ENCODE peak calls at places on chromosomes 2 and 18, in four cellular contexts. Q is RWPE1, S is WTC11, W is endothelial cell. H is an unnamed sample.
A peak's percentile ranks its signal among the peaks of the same experiment; 100 is the strongest.

GRCh38 chr2:59969161-59969560 is 584.3 kb downstream of the BCL11A start:
- DNase-seq in Q (no peak), S (no peak), W (no peak), H (no peak)

GRCh38 chr2:9558948-9559381 is 3.3 kb upstream of the ADAM17 start:
- DNase-seq in Q (peak; percentile 64), S (no peak), W (no peak), H (peak; percentile 22)

GRCh38 chr2:240588669-240589068 is 2.1 kb downstream of the CAPN10 start:
- DNase-seq in Q (no peak), S (no peak), W (no peak), H (no peak)

GRCh38 chr2:175030380-175031271 is 25.4 kb upstream of the CHN1 start:
- DNase-seq in Q (peak; percentile 24), S (peak; percentile 61), W (peak; percentile 57), H (peak; percentile 56)

GRCh38 chr2:232139786-232140562 is 178.5 kb downstream of the DIS3L2 start:
- DNase-seq in Q (no peak), S (no peak), W (no peak), H (no peak)

GRCh38 chr2:43611987-43612894 is 16.4 kb upstream of the THADA start:
- DNase-seq in Q (peak; percentile 65), S (peak; percentile 78), W (peak; percentile 76), H (peak; percentile 85)

GRCh38 chr2:162817921-162818320 is 20.6 kb downstream of the KCNH7 start:
- DNase-seq in Q (no peak), S (no peak), W (no peak), H (no peak)

GRCh38 chr18:44896817-44897216 is 216.1 kb downstream of the SETBP1 start:
- DNase-seq in Q (no peak), S (no peak), W (no peak), H (no peak)

GRCh38 chr18:79577451-79578395 is 101.9 kb upstream of the CTDP1 start:
- DNase-seq in Q (no peak), S (no peak), W (no peak), H (peak; percentile 51)

GRCh38 chr18:68734311-68734710 is 19.4 kb upstream of the TMX3 start:
- DNase-seq in Q (no peak), S (no peak), W (no peak), H (no peak)

GRCh38 chr2:199659207-199659606 is 191.8 kb downstream of the FTCDNL1 start:
- DNase-seq in Q (peak; percentile 8), S (peak; percentile 78), W (peak; percentile 58), H (peak; percentile 17)

GRCh38 chr2:163479599-163479998 is 256.2 kb downstream of the FIGN start:
- DNase-seq in Q (no peak), S (no peak), W (no peak), H (no peak)

GRCh38 chr18:49697757-49698595 is 115.4 kb downstream of the ACAA2 start:
- DNase-seq in Q (no peak), S (peak; percentile 34), W (no peak), H (no peak)
- TF ChIP-seq CTCF in Q (no peak), S (no peak), W (no peak), H (no peak)

GRCh38 chr2:166614027-166614426 is 120.0 kb upstream of the SCN7A start:
- DNase-seq in Q (no peak), S (no peak), W (no peak), H (no peak)

GRCh38 chr2:166610180-166610919 is 116.3 kb upstream of the SCN7A start:
- DNase-seq in Q (no peak), S (peak; percentile 66), W (peak; percentile 28), H (peak; percentile 20)

GRCh38 chr2:166612214-166612613 is 118.2 kb upstream of the SCN7A start:
- DNase-seq in Q (no peak), S (no peak), W (no peak), H (no peak)

GRCh38 chr2:166613226-166613625 is 119.2 kb upstream of the SCN7A start:
- DNase-seq in Q (no peak), S (no peak), W (no peak), H (no peak)

GRCh38 chr2:166609183-166609959 is 115.3 kb upstream of the SCN7A start:
- DNase-seq in Q (no peak), S (no peak), W (no peak), H (no peak)
- TF ChIP-seq CTCF in Q (no peak), S (no peak), W (no peak), H (no peak)

DNA sequence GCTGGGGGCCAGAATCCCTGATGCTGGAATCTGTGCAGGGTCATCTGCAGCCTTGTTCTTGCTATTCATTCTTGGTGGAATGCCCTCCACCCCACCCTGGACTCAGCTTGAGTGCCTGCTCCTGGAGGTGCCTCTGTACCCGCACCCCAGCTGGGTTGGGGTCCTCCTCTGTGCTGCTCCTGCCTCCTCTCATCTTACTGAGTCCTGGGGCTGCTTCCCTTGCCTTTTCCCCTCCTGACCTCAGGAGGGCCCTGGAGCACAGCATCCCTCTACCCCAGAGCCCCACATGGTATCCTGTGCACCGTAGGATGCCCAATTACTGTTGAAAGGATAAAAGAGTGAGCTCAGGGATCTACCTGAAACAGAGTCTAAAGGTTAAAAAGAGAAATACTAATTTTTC is 81.6 kb downstream of the CIB4 start:
- DNase-seq in Q (no peak), S (peak; percentile 44), W (no peak), H (no peak)
- TF ChIP-seq CTCF in Q (no peak), S (no peak), W (no peak), H (no peak)

GRCh38 chr2:201915446-201915845 is 109.1 kb downstream of the CDK15 start:
- DNase-seq in Q (no peak), S (no peak), W (no peak), H (no peak)
- TF ChIP-seq CTCF in Q (no peak), S (no peak), W (no peak), H (no peak)

GRCh38 chr2:79585701-79586428 is 73.0 kb downstream of the CTNNA2 start:
- DNase-seq in Q (peak; percentile 5), S (no peak), W (no peak), H (no peak)

GRCh38 chr2:79578952-79579351 is 66.1 kb downstream of the CTNNA2 start:
- DNase-seq in Q (no peak), S (no peak), W (no peak), H (no peak)

GRCh38 chr2:79576431-79576830 is 63.6 kb downstream of the CTNNA2 start:
- DNase-seq in Q (no peak), S (no peak), W (no peak), H (no peak)

GRCh38 chr2:79580175-79580574 is 67.3 kb downstream of the CTNNA2 start:
- DNase-seq in Q (no peak), S (peak; percentile 23), W (no peak), H (no peak)
- TF ChIP-seq CTCF in Q (no peak), S (no peak), W (no peak), H (no peak)

DNA sequence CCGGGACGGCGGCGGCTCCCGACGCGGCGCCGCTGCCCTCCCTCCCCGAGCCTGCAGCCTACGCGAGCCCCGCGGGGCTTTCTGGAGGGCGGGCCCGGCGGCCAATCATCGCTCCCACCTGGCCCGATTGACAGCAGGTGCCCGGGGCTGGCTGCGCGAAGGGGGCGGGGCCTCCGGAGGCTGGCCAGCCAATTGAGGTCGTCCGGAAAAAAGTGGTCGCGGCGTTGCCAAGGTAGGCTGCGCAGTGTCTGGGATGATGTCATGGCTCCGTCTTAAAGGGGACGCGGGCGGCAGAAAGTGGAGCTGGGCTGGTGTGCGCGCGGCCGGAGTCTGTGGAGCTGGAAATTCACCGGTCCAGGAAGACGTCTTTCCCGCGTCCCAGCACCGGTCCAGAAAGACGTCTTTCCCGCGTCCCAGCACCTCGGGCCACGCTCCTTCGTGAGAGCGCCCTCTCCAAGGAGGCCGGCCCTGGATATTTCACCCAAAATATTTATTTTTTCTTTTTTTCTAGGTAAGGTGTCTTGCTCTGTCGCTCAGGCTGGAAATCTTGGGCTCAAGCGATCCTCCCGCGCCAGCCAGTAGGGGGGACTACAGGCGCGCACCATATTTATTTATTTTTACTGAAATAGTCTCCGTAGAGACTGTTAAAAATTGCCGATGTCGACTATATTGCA is at the start of gene ACTR1B:
- DNase-seq in Q (peak; percentile 97), S (peak; percentile 98), W (peak; percentile 96), H (peak; percentile 99)
- TF ChIP-seq CTCF in Q (peak; percentile 72), S (peak; percentile 20), W (peak; percentile 57), H (peak; percentile 65)

H was measured in activated CD8-positive, alpha-beta T cell treated with anti-CD3 and anti-CD28 coated beads for 36 hours.